ENCODE peak calls at places on chromosomes 4 and X, in four cellular contexts. One of them, this sample, is unnamed.

GRCh38 chr4:126533176-126533575 is 1099.6 kb upstream of the INTU start:
- DNase-seq in fibroblast of lung: peak; percentile 34
- DNase-seq in bronchial epithelial cell: peak; percentile 1
- DNase-seq in foreskin fibroblast: peak; percentile 52
- DNase-seq in this sample: peak; percentile 31

GRCh38 chr4:165502919-165503907 is 124.4 kb downstream of the CPE start:
- DNase-seq in fibroblast of lung: peak; percentile 57
- DNase-seq in bronchial epithelial cell: peak; percentile 40
- DNase-seq in foreskin fibroblast: no peak
- DNase-seq in this sample: no peak

GRCh38 chr4:55186123-55186522 is 60.7 kb upstream of the KDR start:
- DNase-seq in fibroblast of lung: no peak
- DNase-seq in bronchial epithelial cell: no peak
- DNase-seq in foreskin fibroblast: peak; percentile 22
- DNase-seq in this sample: no peak

GRCh38 chr4:44157611-44158277 is 290.9 kb downstream of the KCTD8 start:
- DNase-seq in fibroblast of lung: peak; percentile 72
- DNase-seq in bronchial epithelial cell: peak; percentile 52
- DNase-seq in foreskin fibroblast: peak; percentile 0
- DNase-seq in this sample: no peak

GRCh38 chrX:114344756-114345155 is 239.1 kb upstream of the HTR2C start:
- DNase-seq in fibroblast of lung: peak; percentile 18
- DNase-seq in bronchial epithelial cell: peak; percentile 30
- DNase-seq in foreskin fibroblast: peak; percentile 9
- DNase-seq in this sample: peak; percentile 36

GRCh38 chrX:150421816-150422215 is 58.7 kb downstream of the MAMLD1 start:
- DNase-seq in fibroblast of lung: peak; percentile 66
- DNase-seq in bronchial epithelial cell: no peak
- DNase-seq in foreskin fibroblast: no peak
- DNase-seq in this sample: no peak

GRCh38 chrX:21798677-21799219 is 40.7 kb upstream of the MBTPS2 start:
- DNase-seq in fibroblast of lung: peak; percentile 93
- DNase-seq in bronchial epithelial cell: peak; percentile 81
- DNase-seq in foreskin fibroblast: peak; percentile 14
- DNase-seq in this sample: no peak

GRCh38 chr4:19807505-19807904 is 444.2 kb upstream of the SLIT2 start:
- DNase-seq in fibroblast of lung: peak; percentile 81
- DNase-seq in bronchial epithelial cell: peak; percentile 86
- DNase-seq in foreskin fibroblast: peak; percentile 33
- DNase-seq in this sample: peak; percentile 94

GRCh38 chrX:39613508-39613921 is 484.2 kb downstream of the BCOR start:
- DNase-seq in fibroblast of lung: peak; percentile 16
- DNase-seq in bronchial epithelial cell: no peak
- DNase-seq in foreskin fibroblast: no peak
- DNase-seq in this sample: no peak

GRCh38 chr4:146340798-146341197 is 126.5 kb downstream of the REELD1 start:
- DNase-seq in fibroblast of lung: peak; percentile 28
- DNase-seq in bronchial epithelial cell: peak; percentile 56
- DNase-seq in foreskin fibroblast: peak; percentile 39
- DNase-seq in this sample: peak; percentile 30

GRCh38 chr4:177484613-177485021 is 42.4 kb upstream of the AGA start:
- DNase-seq in fibroblast of lung: peak; percentile 98
- DNase-seq in bronchial epithelial cell: peak; percentile 97
- DNase-seq in foreskin fibroblast: peak; percentile 86
- DNase-seq in this sample: peak; percentile 94

GRCh38 chr4:171954650-171955049 is 141.4 kb downstream of the GALNTL6 start:
- DNase-seq in fibroblast of lung: no peak
- DNase-seq in bronchial epithelial cell: peak; percentile 41
- DNase-seq in foreskin fibroblast: peak; percentile 1
- DNase-seq in this sample: peak; percentile 1

GRCh38 chr4:146478009-146478408 is 43.7 kb downstream of the SLC10A7 start:
- DNase-seq in fibroblast of lung: no peak
- DNase-seq in bronchial epithelial cell: no peak
- DNase-seq in foreskin fibroblast: no peak
- DNase-seq in this sample: no peak

GRCh38 chr4:77045490-77045889 is 30.3 kb downstream of the CCNI start:
- DNase-seq in fibroblast of lung: peak; percentile 27
- DNase-seq in bronchial epithelial cell: peak; percentile 29
- DNase-seq in foreskin fibroblast: peak; percentile 34
- DNase-seq in this sample: no peak

GRCh38 chr4:98466868-98467599 is 191.4 kb downstream of the TSPAN5 start:
- DNase-seq in fibroblast of lung: peak; percentile 69
- DNase-seq in bronchial epithelial cell: peak; percentile 56
- DNase-seq in foreskin fibroblast: peak; percentile 34
- DNase-seq in this sample: no peak

GRCh38 chr4:142202404-142203332 is 566.3 kb downstream of the IL15 start:
- DNase-seq in fibroblast of lung: no peak
- DNase-seq in bronchial epithelial cell: no peak
- DNase-seq in foreskin fibroblast: no peak
- DNase-seq in this sample: no peak

GRCh38 chr4:93646225-93646930 is 182.2 kb upstream of the ATOH1 start:
- DNase-seq in fibroblast of lung: no peak
- DNase-seq in bronchial epithelial cell: peak; percentile 47
- DNase-seq in foreskin fibroblast: peak; percentile 11
- DNase-seq in this sample: no peak

GRCh38 chrX:147838465-147839131 is 73.1 kb upstream of the FMR1 start:
- DNase-seq in fibroblast of lung: no peak
- DNase-seq in bronchial epithelial cell: peak; percentile 18
- DNase-seq in foreskin fibroblast: no peak
- DNase-seq in this sample: no peak

GRCh38 chrX:78886550-78886949 is 58.6 kb upstream of the P2RY10 start:
- DNase-seq in fibroblast of lung: no peak
- DNase-seq in bronchial epithelial cell: peak; percentile 0
- DNase-seq in foreskin fibroblast: peak; percentile 30
- DNase-seq in this sample: peak; percentile 9

GRCh38 chr4:169179609-169180526 is 90.9 kb downstream of the SH3RF1 start:
- DNase-seq in fibroblast of lung: peak; percentile 53
- DNase-seq in bronchial epithelial cell: peak; percentile 44
- DNase-seq in foreskin fibroblast: peak; percentile 54
- DNase-seq in this sample: peak; percentile 44

GRCh38 chrX:99549381-99549780 is 860.7 kb downstream of the PCDH19 start:
- DNase-seq in fibroblast of lung: no peak
- DNase-seq in bronchial epithelial cell: no peak
- DNase-seq in foreskin fibroblast: no peak
- DNase-seq in this sample: no peak

GRCh38 chrX:101337776-101338271 is 10.7 kb downstream of the TIMM8A start:
- DNase-seq in fibroblast of lung: no peak
- DNase-seq in bronchial epithelial cell: no peak
- DNase-seq in foreskin fibroblast: no peak
- DNase-seq in this sample: no peak

GRCh38 chr4:45554423-45554822 is 569.4 kb downstream of the GABRG1 start:
- DNase-seq in fibroblast of lung: peak; percentile 1
- DNase-seq in bronchial epithelial cell: no peak
- DNase-seq in foreskin fibroblast: no peak
- DNase-seq in this sample: no peak

GRCh38 chr4:99359480-99360204 is 7.1 kb upstream of the ADH1C start:
- DNase-seq in fibroblast of lung: no peak
- DNase-seq in bronchial epithelial cell: no peak
- DNase-seq in foreskin fibroblast: no peak
- DNase-seq in this sample: no peak

GRCh38 chr4:54794033-54794432 is 136.3 kb downstream of the KIT start:
- DNase-seq in fibroblast of lung: no peak
- DNase-seq in bronchial epithelial cell: no peak
- DNase-seq in foreskin fibroblast: no peak
- DNase-seq in this sample: no peak

GRCh38 chr4:52852696-52853095 is 9.4 kb upstream of the RASL11B start:
- DNase-seq in fibroblast of lung: peak; percentile 32
- DNase-seq in bronchial epithelial cell: no peak
- DNase-seq in foreskin fibroblast: peak; percentile 46
- DNase-seq in this sample: no peak

GRCh38 chrX:118350221-118350620 is 4.3 kb downstream of the WDR44 start:
- DNase-seq in fibroblast of lung: peak; percentile 31
- DNase-seq in bronchial epithelial cell: no peak
- DNase-seq in foreskin fibroblast: peak; percentile 47
- DNase-seq in this sample: peak; percentile 24

GRCh38 chrX:1361275-1361674 is 24.7 kb downstream of the IL3RA start:
- DNase-seq in fibroblast of lung: peak; percentile 35
- DNase-seq in bronchial epithelial cell: no peak
- DNase-seq in foreskin fibroblast: no peak
- DNase-seq in this sample: no peak

GRCh38 chr4:113113151-113113550 is 63.7 kb downstream of the ANK2 start:
- DNase-seq in fibroblast of lung: no peak
- DNase-seq in bronchial epithelial cell: no peak
- DNase-seq in foreskin fibroblast: no peak
- DNase-seq in this sample: no peak

GRCh38 chr4:167020410-167020809 is 213.9 kb downstream of the SPOCK3 start:
- DNase-seq in fibroblast of lung: peak; percentile 2
- DNase-seq in bronchial epithelial cell: peak; percentile 28
- DNase-seq in foreskin fibroblast: no peak
- DNase-seq in this sample: no peak

GRCh38 chr4:68373513-68373912 is 23.6 kb upstream of the YTHDC1 start:
- DNase-seq in fibroblast of lung: peak; percentile 84
- DNase-seq in bronchial epithelial cell: peak; percentile 48
- DNase-seq in foreskin fibroblast: peak; percentile 88
- DNase-seq in this sample: peak; percentile 78

GRCh38 chr4:115655626-115656025 is 542.2 kb upstream of the NDST4 start:
- DNase-seq in fibroblast of lung: no peak
- DNase-seq in bronchial epithelial cell: no peak
- DNase-seq in foreskin fibroblast: no peak
- DNase-seq in this sample: no peak

GRCh38 chr4:53686521-53686920 is 95.2 kb upstream of the LNX1 start:
- DNase-seq in fibroblast of lung: peak; percentile 62
- DNase-seq in bronchial epithelial cell: no peak
- DNase-seq in foreskin fibroblast: peak; percentile 50
- DNase-seq in this sample: peak; percentile 24

GRCh38 chr4:173505924-173506779 is 23.9 kb downstream of the HAND2 start:
- DNase-seq in fibroblast of lung: no peak
- DNase-seq in bronchial epithelial cell: no peak
- DNase-seq in foreskin fibroblast: peak; percentile 81
- DNase-seq in this sample: peak; percentile 50

GRCh38 chr4:173506780-173507211 is 23.2 kb downstream of the HAND2 start:
- DNase-seq in fibroblast of lung: no peak
- DNase-seq in bronchial epithelial cell: no peak
- DNase-seq in foreskin fibroblast: no peak
- DNase-seq in this sample: no peak

GRCh38 chr4:173507471-173508385 is 22.3 kb downstream of the HAND2 start:
- DNase-seq in fibroblast of lung: no peak
- DNase-seq in bronchial epithelial cell: no peak
- DNase-seq in foreskin fibroblast: no peak
- DNase-seq in this sample: no peak

GRCh38 chr4:173509031-173510001 is 20.7 kb downstream of the HAND2 start:
- DNase-seq in fibroblast of lung: peak; percentile 34
- DNase-seq in bronchial epithelial cell: no peak
- DNase-seq in foreskin fibroblast: peak; percentile 84
- DNase-seq in this sample: peak; percentile 54

DNA sequence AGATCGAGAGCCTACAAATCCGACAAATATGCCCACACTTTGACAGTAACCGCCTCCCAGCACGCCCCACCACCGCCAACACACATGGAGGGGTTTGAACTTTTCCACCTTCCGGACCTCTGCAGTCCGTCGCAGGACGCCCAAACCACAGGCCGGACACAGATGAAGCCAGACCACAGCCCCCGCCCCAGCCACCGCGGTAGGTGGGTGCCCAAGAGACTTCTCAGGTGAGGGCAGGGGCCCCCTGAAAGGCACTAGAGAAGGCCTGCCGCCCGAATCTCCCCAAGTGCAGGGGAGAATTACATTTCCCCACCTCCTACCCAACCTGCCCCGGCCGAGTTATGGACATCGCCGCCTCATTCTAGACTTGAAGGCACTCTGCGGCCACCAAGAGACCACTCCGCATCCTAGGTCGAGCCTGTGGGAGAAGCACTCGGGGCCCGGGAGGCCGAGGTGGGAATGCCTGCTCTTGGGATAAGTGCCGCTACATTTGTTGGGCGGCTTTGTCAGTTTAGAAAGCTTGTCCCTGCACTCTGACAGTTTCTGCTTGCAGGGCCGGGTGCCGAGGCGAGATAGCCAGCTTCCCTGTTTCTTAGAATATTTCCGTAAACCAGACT is 21.5 kb downstream of the HAND2 start:
- DNase-seq in fibroblast of lung: no peak
- DNase-seq in bronchial epithelial cell: no peak
- DNase-seq in foreskin fibroblast: no peak
- DNase-seq in this sample: no peak
- H3K4me3 ChIP-seq in fibroblast of lung: no peak overlapping the region
- H3K4me3 ChIP-seq in bronchial epithelial cell: no peak overlapping the region
- H3K4me3 ChIP-seq in foreskin fibroblast: no peak overlapping the region
- H3K4me3 ChIP-seq in this sample: no peak overlapping the region

DNA sequence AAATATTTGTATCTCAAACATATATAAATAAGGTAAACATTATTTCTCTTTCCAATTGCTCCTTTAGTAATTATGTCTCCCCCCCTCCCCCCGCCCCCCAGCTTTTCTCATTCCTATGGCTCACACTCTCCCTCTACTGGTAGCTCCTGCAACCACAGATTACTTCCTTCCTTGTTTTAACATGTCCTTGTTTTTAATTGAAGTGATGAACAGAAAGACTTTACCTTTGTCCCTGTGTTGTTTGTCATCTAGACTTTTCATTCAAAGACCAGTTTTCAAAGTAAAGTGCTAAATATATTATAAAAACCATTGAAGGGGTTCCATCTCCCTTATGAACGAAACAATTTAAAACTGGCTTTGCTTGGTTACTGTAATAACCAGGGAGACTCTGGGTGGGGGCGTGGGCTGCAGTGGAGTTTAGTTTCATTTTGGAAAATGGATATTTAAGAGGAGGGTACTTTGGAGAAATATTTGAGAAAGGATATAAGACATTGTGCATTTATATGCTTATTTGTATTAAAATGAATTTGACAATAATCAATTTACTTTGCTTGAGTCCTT is 352.9 kb downstream of the RAPGEF2 start:
- DNase-seq in fibroblast of lung: peak; percentile 48
- DNase-seq in bronchial epithelial cell: peak; percentile 66
- DNase-seq in foreskin fibroblast: peak; percentile 53
- DNase-seq in this sample: peak; percentile 36
- TF ChIP-seq CTCF in fibroblast of lung: peak; percentile 83
- TF ChIP-seq CTCF in bronchial epithelial cell: peak; percentile 59
- TF ChIP-seq CTCF in foreskin fibroblast: peak; percentile 91
- TF ChIP-seq CTCF in this sample: peak; percentile 77

DNA sequence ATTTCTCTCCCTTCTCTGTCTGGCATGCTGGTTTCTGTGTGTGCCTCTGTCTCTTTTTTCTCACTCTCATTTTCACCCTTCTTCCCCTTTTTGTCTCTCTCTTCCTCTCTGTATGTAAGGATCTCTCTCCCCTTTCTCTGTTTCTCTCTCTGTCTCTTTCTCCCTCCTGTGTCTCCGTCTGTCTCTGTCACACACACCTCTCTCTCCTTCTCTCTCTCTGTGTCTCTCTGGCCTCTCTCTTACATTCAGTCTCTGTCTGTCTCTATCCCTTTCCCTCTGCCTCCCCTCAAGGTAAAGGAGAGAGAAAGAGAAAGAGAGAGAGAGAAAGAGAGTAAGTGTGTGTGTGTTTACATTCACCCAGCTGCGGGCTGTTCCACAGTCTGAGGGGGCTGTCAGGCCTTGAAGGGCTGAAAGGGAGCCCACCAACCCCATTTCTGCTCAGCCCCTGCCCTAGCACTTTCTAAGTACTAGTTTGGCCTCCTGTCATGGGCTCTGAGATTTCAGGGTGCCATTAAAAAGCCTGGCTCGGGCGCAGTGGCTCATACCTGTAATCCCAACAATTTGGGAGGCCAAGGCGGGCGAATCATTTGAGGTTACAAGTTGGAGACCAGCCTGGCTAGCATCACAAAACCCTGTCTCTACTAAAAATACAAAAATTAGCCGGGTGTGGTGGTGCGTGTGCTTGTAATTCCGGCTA is 9.6 kb upstream of the TSPYL2 start:
- DNase-seq in fibroblast of lung: no peak
- DNase-seq in bronchial epithelial cell: no peak
- DNase-seq in foreskin fibroblast: no peak
- DNase-seq in this sample: no peak
- H3K4me3 ChIP-seq in fibroblast of lung: no peak overlapping the region
- H3K4me3 ChIP-seq in bronchial epithelial cell: no peak overlapping the region
- H3K4me3 ChIP-seq in foreskin fibroblast: no peak overlapping the region
- H3K4me3 ChIP-seq in this sample: no peak overlapping the region

GRCh38 chr4:88802138-88802537 is 104.5 kb upstream of the NAP1L5 start:
- DNase-seq in fibroblast of lung: no peak
- DNase-seq in bronchial epithelial cell: no peak
- DNase-seq in foreskin fibroblast: no peak
- DNase-seq in this sample: no peak
- TF ChIP-seq CTCF in fibroblast of lung: no peak
- TF ChIP-seq CTCF in bronchial epithelial cell: no peak
- TF ChIP-seq CTCF in foreskin fibroblast: no peak
- TF ChIP-seq CTCF in this sample: no peak